ENCODE peak calls at places on chromosomes 5 and 9, in nine cellular contexts. One of them, this sample, is unnamed.

GRCh38 chr9:131657890-131658752 is 81.8 kb downstream of the RAPGEF1 start:
- DNase-seq in mucosa of descending colon: no peak
- DNase-seq in tibial nerve: no peak
- DNase-seq in IMR-90: peak
- DNase-seq in tibial artery: no peak
- DNase-seq in keratinocyte: no peak
- DNase-seq in ovary: no peak
- DNase-seq in left lung: no peak
- DNase-seq in GM23338: no peak
- DNase-seq in this sample: peak

GRCh38 chr9:77750284-77750683 is 102.2 kb upstream of the GNA14 start:
- DNase-seq in mucosa of descending colon: no peak
- DNase-seq in tibial nerve: no peak
- DNase-seq in IMR-90: peak
- DNase-seq in tibial artery: no peak
- DNase-seq in keratinocyte: no peak
- DNase-seq in ovary: no peak
- DNase-seq in left lung: no peak
- DNase-seq in GM23338: no peak
- DNase-seq in this sample: peak

GRCh38 chr9:133004091-133005072 is 25.9 kb downstream of the GFI1B start:
- DNase-seq in mucosa of descending colon: peak
- DNase-seq in tibial nerve: no peak
- DNase-seq in IMR-90: no peak
- DNase-seq in tibial artery: no peak
- DNase-seq in keratinocyte: no peak
- DNase-seq in ovary: no peak
- DNase-seq in left lung: peak
- DNase-seq in GM23338: peak
- DNase-seq in this sample: no peak

GRCh38 chr5:175252234-175252805 is 191.7 kb downstream of the DRD1 start:
- DNase-seq in mucosa of descending colon: no peak
- DNase-seq in tibial nerve: no peak
- DNase-seq in IMR-90: peak
- DNase-seq in tibial artery: no peak
- DNase-seq in keratinocyte: no peak
- DNase-seq in ovary: no peak
- DNase-seq in left lung: no peak
- DNase-seq in GM23338: no peak
- DNase-seq in this sample: peak

GRCh38 chr5:174533771-174534221 is 190.6 kb upstream of the MSX2 start:
- DNase-seq in mucosa of descending colon: no peak
- DNase-seq in tibial nerve: no peak
- DNase-seq in IMR-90: peak
- DNase-seq in tibial artery: no peak
- DNase-seq in keratinocyte: peak
- DNase-seq in ovary: no peak
- DNase-seq in left lung: no peak
- DNase-seq in GM23338: no peak
- DNase-seq in this sample: peak

GRCh38 chr5:36502608-36503007 is 103.8 kb upstream of the SLC1A3 start:
- DNase-seq in mucosa of descending colon: no peak
- DNase-seq in tibial nerve: no peak
- DNase-seq in IMR-90: peak
- DNase-seq in tibial artery: no peak
- DNase-seq in keratinocyte: no peak
- DNase-seq in ovary: no peak
- DNase-seq in left lung: no peak
- DNase-seq in GM23338: no peak
- DNase-seq in this sample: peak

GRCh38 chr9:131330814-131331600 is 41.5 kb downstream of the PLPP7 start:
- DNase-seq in mucosa of descending colon: no peak
- DNase-seq in tibial nerve: no peak
- DNase-seq in IMR-90: no peak
- DNase-seq in tibial artery: no peak
- DNase-seq in keratinocyte: no peak
- DNase-seq in ovary: no peak
- DNase-seq in left lung: no peak
- DNase-seq in GM23338: peak
- DNase-seq in this sample: no peak

GRCh38 chr5:10233505-10233904 is 16.2 kb downstream of the ATPSCKMT start:
- DNase-seq in mucosa of descending colon: no peak
- DNase-seq in tibial nerve: no peak
- DNase-seq in IMR-90: peak
- DNase-seq in tibial artery: no peak
- DNase-seq in keratinocyte: no peak
- DNase-seq in ovary: no peak
- DNase-seq in left lung: peak
- DNase-seq in GM23338: peak
- DNase-seq in this sample: peak

GRCh38 chr5:36934740-36935356 is 58.3 kb downstream of the NIPBL start:
- DNase-seq in mucosa of descending colon: no peak
- DNase-seq in tibial nerve: no peak
- DNase-seq in IMR-90: peak
- DNase-seq in tibial artery: no peak
- DNase-seq in keratinocyte: no peak
- DNase-seq in ovary: no peak
- DNase-seq in left lung: no peak
- DNase-seq in GM23338: no peak
- DNase-seq in this sample: no peak

GRCh38 chr9:135123735-135124134 is 36.3 kb downstream of the OLFM1 start:
- DNase-seq in mucosa of descending colon: no peak
- DNase-seq in tibial nerve: no peak
- DNase-seq in IMR-90: no peak
- DNase-seq in tibial artery: no peak
- DNase-seq in keratinocyte: no peak
- DNase-seq in ovary: no peak
- DNase-seq in left lung: no peak
- DNase-seq in GM23338: no peak
- DNase-seq in this sample: no peak

GRCh38 chr5:177434437-177434836 is 8.0 kb downstream of the GRK6 start:
- DNase-seq in mucosa of descending colon: no peak
- DNase-seq in tibial nerve: no peak
- DNase-seq in IMR-90: no peak
- DNase-seq in tibial artery: no peak
- DNase-seq in keratinocyte: no peak
- DNase-seq in ovary: no peak
- DNase-seq in left lung: no peak
- DNase-seq in GM23338: no peak
- DNase-seq in this sample: no peak

GRCh38 chr5:36689225-36689624 is 82.8 kb downstream of the SLC1A3 start:
- DNase-seq in mucosa of descending colon: no peak
- DNase-seq in tibial nerve: no peak
- DNase-seq in IMR-90: peak
- DNase-seq in tibial artery: no peak
- DNase-seq in keratinocyte: no peak
- DNase-seq in ovary: no peak
- DNase-seq in left lung: peak
- DNase-seq in GM23338: no peak
- DNase-seq in this sample: peak

GRCh38 chr9:129272348-129273025 is 94.4 kb upstream of the IER5L start:
- DNase-seq in mucosa of descending colon: no peak
- DNase-seq in tibial nerve: no peak
- DNase-seq in IMR-90: no peak
- DNase-seq in tibial artery: peak
- DNase-seq in keratinocyte: no peak
- DNase-seq in ovary: no peak
- DNase-seq in left lung: peak
- DNase-seq in GM23338: no peak
- DNase-seq in this sample: no peak

GRCh38 chr9:129273941-129274709 is 96.1 kb upstream of the IER5L start:
- DNase-seq in mucosa of descending colon: no peak
- DNase-seq in tibial nerve: no peak
- DNase-seq in IMR-90: no peak
- DNase-seq in tibial artery: peak
- DNase-seq in keratinocyte: no peak
- DNase-seq in ovary: peak
- DNase-seq in left lung: peak
- DNase-seq in GM23338: no peak
- DNase-seq in this sample: no peak

GRCh38 chr9:129273136-129273895 is 95.3 kb upstream of the IER5L start:
- DNase-seq in mucosa of descending colon: no peak
- DNase-seq in tibial nerve: no peak
- DNase-seq in IMR-90: no peak
- DNase-seq in tibial artery: peak
- DNase-seq in keratinocyte: no peak
- DNase-seq in ovary: peak
- DNase-seq in left lung: peak
- DNase-seq in GM23338: no peak
- DNase-seq in this sample: no peak

GRCh38 chr9:129270205-129270604 is 92.1 kb upstream of the IER5L start:
- DNase-seq in mucosa of descending colon: no peak
- DNase-seq in tibial nerve: no peak
- DNase-seq in IMR-90: no peak
- DNase-seq in tibial artery: no peak
- DNase-seq in keratinocyte: no peak
- DNase-seq in ovary: no peak
- DNase-seq in left lung: no peak
- DNase-seq in GM23338: no peak
- DNase-seq in this sample: no peak

GRCh38 chr9:129270903-129271431 is 92.9 kb upstream of the IER5L start:
- DNase-seq in mucosa of descending colon: no peak
- DNase-seq in tibial nerve: no peak
- DNase-seq in IMR-90: peak
- DNase-seq in tibial artery: no peak
- DNase-seq in keratinocyte: no peak
- DNase-seq in ovary: no peak
- DNase-seq in left lung: no peak
- DNase-seq in GM23338: no peak
- DNase-seq in this sample: peak
- H3K4me3 ChIP-seq in mucosa of descending colon: no peak
- H3K4me3 ChIP-seq in tibial nerve: no peak
- H3K4me3 ChIP-seq in IMR-90: no peak
- H3K4me3 ChIP-seq in tibial artery: no peak
- H3K4me3 ChIP-seq in keratinocyte: no peak
- H3K4me3 ChIP-seq in ovary: no peak
- H3K4me3 ChIP-seq in left lung: no peak
- H3K4me3 ChIP-seq in GM23338: no peak
- H3K4me3 ChIP-seq in this sample: no peak

GRCh38 chr9:137077758-137078693 is 709 bp downstream of the UAP1L1 start:
- DNase-seq in mucosa of descending colon: peak
- DNase-seq in tibial nerve: no peak
- DNase-seq in IMR-90: no peak
- DNase-seq in tibial artery: no peak
- DNase-seq in keratinocyte: no peak
- DNase-seq in ovary: no peak
- DNase-seq in left lung: no peak
- DNase-seq in GM23338: no peak
- DNase-seq in this sample: no peak
- H3K4me3 ChIP-seq in mucosa of descending colon: peak
- H3K4me3 ChIP-seq in tibial nerve: peak
- H3K4me3 ChIP-seq in IMR-90: peak
- H3K4me3 ChIP-seq in tibial artery: peak
- H3K4me3 ChIP-seq in keratinocyte: peak
- H3K4me3 ChIP-seq in ovary: peak
- H3K4me3 ChIP-seq in left lung: peak
- H3K4me3 ChIP-seq in GM23338: peak
- H3K4me3 ChIP-seq in this sample: peak

DNA sequence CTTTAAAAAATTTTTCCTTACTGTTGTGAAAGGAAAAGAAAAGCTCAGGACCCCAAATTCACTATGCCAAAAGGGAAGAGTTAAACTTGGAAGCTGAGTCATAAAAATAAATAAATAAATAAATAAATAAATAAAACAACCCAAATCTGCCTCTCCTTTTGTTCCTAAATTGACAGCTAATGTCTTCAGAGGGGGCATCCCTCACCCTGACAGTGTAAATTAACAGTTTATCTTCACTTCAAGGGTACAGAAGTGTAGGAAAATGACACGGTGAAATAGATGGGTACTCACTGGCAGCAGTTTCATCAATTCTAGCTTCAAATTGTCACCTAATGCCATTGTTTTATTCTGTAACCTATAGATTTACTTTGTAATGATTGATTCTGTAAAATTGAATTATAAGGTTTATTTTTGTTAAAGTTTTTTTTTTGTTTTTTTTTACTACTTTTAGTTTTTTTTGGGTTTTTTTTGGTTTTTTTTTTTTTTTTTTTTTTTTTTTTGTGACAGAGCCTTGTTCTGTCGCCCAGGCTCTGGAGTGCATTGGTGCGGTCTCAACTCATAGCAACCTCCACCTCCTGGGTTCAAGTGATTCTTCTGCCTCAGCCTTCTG is 18.5 kb upstream of the ANXA1 start:
- DNase-seq in mucosa of descending colon: no peak
- DNase-seq in tibial nerve: no peak
- DNase-seq in IMR-90: no peak
- DNase-seq in tibial artery: no peak
- DNase-seq in keratinocyte: no peak
- DNase-seq in ovary: no peak
- DNase-seq in left lung: no peak
- DNase-seq in GM23338: no peak
- DNase-seq in this sample: no peak
- H3K4me3 ChIP-seq in mucosa of descending colon: no peak
- H3K4me3 ChIP-seq in tibial nerve: peak
- H3K4me3 ChIP-seq in IMR-90: no peak
- H3K4me3 ChIP-seq in tibial artery: peak
- H3K4me3 ChIP-seq in keratinocyte: no peak
- H3K4me3 ChIP-seq in ovary: no peak
- H3K4me3 ChIP-seq in left lung: no peak
- H3K4me3 ChIP-seq in GM23338: no peak
- H3K4me3 ChIP-seq in this sample: peak

GRCh38 chr9:38202335-38202938 is 133.4 kb upstream of the SHB start:
- DNase-seq in mucosa of descending colon: no peak
- DNase-seq in tibial nerve: no peak
- DNase-seq in IMR-90: no peak
- DNase-seq in tibial artery: no peak
- DNase-seq in keratinocyte: no peak
- DNase-seq in ovary: no peak
- DNase-seq in left lung: no peak
- DNase-seq in GM23338: peak
- DNase-seq in this sample: no peak
- H3K4me3 ChIP-seq in mucosa of descending colon: no peak
- H3K4me3 ChIP-seq in tibial nerve: no peak
- H3K4me3 ChIP-seq in IMR-90: no peak
- H3K4me3 ChIP-seq in tibial artery: no peak
- H3K4me3 ChIP-seq in keratinocyte: no peak
- H3K4me3 ChIP-seq in ovary: no peak
- H3K4me3 ChIP-seq in left lung: no peak
- H3K4me3 ChIP-seq in GM23338: no peak
- H3K4me3 ChIP-seq in this sample: no peak

This sample was measured in astrocyte.